ENCODE peak calls at places on chromosomes 13 and 19, in seven cellular contexts. B is CD8-positive, alpha-beta memory T cell; R is tibial artery; V is lower lobe of right lung; A is A673; G is uterus; D is hepatocyte. W is an unnamed sample.
A peak's percentile ranks its signal among the peaks of the same experiment; 100 is the strongest.

GRCh38 chr13:44497801-44498200 is 78.3 kb downstream of the TSC22D1 start:
- DNase-seq in R (no peak), G (no peak), D (no peak), A (no peak), B (no peak), V (no peak), W (no peak)

GRCh38 chr13:53411443-53411842 is 382.8 kb downstream of the OLFM4 start:
- DNase-seq in G (no peak), R (no peak), V (no peak), B (no peak), D (no peak), A (no peak), W (no peak)

GRCh38 chr19:38718747-38719543 is 25.3 kb downstream of the CAPN12 start:
- DNase-seq in B (no peak), V (peak; percentile 67), G (peak; percentile 63), R (peak; percentile 96), A (no peak), D (no peak), W (no peak)

GRCh38 chr19:33386361-33386858 is 12.9 kb downstream of the CEBPG start:
- DNase-seq in D (no peak), A (no peak), B (no peak), V (no peak), R (no peak), G (no peak), W (no peak)

GRCh38 chr13:74026753-74027152 is 107.5 kb downstream of the KLF12 start:
- DNase-seq in V (no peak), R (no peak), A (peak; percentile 25), D (peak; percentile 32), B (peak; percentile 69), G (no peak), W (peak; percentile 77)

GRCh38 chr19:3039125-3039524 is 10.0 kb upstream of the TLE2 start:
- DNase-seq in D (no peak), A (no peak), G (no peak), B (no peak), R (no peak), V (no peak), W (no peak)

GRCh38 chr19:49615861-49616260 is 24.1 kb downstream of the RRAS start:
- DNase-seq in R (no peak), G (no peak), B (no peak), V (no peak), D (no peak), A (no peak), W (no peak)

GRCh38 chr19:40703029-40703755 is 12.7 kb upstream of the NUMBL start:
- DNase-seq in G (no peak), V (no peak), A (no peak), R (no peak), D (no peak), B (no peak), W (no peak)

GRCh38 chr19:38331728-38332127 is 3.9 kb upstream of the CATSPERG start:
- DNase-seq in B (no peak), R (no peak), D (no peak), A (no peak), V (no peak), G (no peak), W (no peak)

GRCh38 chr13:30818323-30818960 is 83.1 kb downstream of the ALOX5AP start:
- DNase-seq in A (no peak), B (no peak), V (no peak), R (peak; percentile 85), D (peak; percentile 64), G (peak; percentile 76), W (no peak)

GRCh38 chr13:111526922-111527321 is 206.5 kb downstream of the TEX29 start:
- DNase-seq in V (peak; percentile 23), D (no peak), B (no peak), A (no peak), G (no peak), R (no peak), W (no peak)

GRCh38 chr19:18476507-18477041 is 38.6 kb upstream of the ISYNA1 start:
- DNase-seq in V (no peak), B (no peak), D (no peak), A (no peak), R (no peak), G (no peak), W (no peak)

GRCh38 chr19:36547001-36547732 is 19.1 kb upstream of the ZNF260 start:
- DNase-seq in G (no peak), D (no peak), A (peak; percentile 3), R (no peak), B (no peak), V (no peak), W (no peak)

GRCh38 chr13:46278474-46278873 is 66.7 kb downstream of the LRRC63 start:
- DNase-seq in V (no peak), G (no peak), D (peak; percentile 62), R (no peak), B (no peak), A (no peak), W (no peak)

GRCh38 chr13:112775791-112776279 is 86.0 kb downstream of the ATP11A start:
- DNase-seq in B (no peak), G (no peak), D (no peak), R (peak; percentile 44), A (no peak), V (peak; percentile 44), W (no peak)

GRCh38 chr19:3095375-3096191 is 1.4 kb downstream of the GNA11 start:
- DNase-seq in R (no peak), A (no peak), G (no peak), B (peak; percentile 45), D (peak; percentile 64), V (no peak), W (peak; percentile 55)

GRCh38 chr13:79647518-79647917 is 166.6 kb downstream of the NDFIP2 start:
- DNase-seq in D (peak; percentile 63), R (no peak), B (no peak), G (no peak), V (no peak), A (no peak), W (no peak)

GRCh38 chr13:28499579-28499978 is 4.7 kb upstream of the FLT1 start:
- DNase-seq in G (no peak), B (no peak), D (no peak), R (no peak), A (peak; percentile 36), V (no peak), W (no peak)

GRCh38 chr19:18649371-18650047 is 12.7 kb downstream of the KLHL26 start:
- DNase-seq in A (no peak), V (peak; percentile 70), G (peak; percentile 76), B (no peak), R (peak; percentile 92), D (peak; percentile 39), W (no peak)

DNA sequence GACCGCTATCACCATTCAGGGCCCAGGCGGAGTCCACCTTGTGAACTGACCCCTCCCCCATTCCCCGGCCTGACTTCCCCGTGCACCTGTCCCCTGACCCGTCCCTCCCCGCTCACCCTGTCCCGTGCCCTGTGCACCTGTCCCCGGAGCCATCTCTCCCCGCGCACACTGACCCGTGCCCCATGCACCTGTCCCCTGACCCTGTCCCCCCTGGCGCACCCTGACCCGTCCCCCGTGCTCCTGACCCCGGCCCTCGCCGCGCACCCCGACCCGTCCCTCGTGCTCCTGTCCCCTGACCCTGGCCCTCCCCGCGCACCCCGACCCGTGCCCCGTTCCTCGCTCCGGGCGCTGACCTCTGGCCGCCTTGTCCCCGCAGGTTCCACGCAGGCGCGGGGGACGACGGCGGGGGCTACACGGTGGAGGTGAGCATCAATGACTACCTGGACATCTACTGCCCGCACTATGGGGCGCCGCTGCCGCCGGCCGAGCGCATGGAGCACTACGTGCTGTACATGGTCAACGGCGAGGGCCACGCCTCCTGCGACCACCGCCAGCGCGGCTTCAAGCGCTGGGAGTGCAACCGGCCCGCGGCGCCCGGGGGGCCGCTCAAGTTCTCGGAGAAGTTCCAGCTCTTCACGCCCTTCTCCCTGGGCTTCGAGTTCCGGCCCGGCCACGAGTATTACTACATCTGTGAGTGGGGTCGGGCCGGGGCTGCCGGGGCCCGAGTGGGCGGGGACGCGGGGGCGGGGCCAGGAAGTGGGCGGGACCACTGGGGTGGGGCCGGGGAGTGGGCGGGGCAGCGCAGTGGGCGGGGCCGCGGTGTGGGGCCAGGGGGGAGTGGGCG is 9.7 kb downstream of the EFNA2 start:
- DNase-seq in D (no peak), A (peak; percentile 52), B (no peak), R (no peak), V (no peak), G (no peak), W (peak; percentile 47)
- H3K27me3 ChIP-seq in D (no peaks in the 10 kb centered on the region), A (no peaks in the 10 kb centered on the region), B (peaks cover 14% of the 10 kb centered on the region), R (peaks cover 83% of the 10 kb centered on the region), V (peaks cover 71% of the 10 kb centered on the region), G (peaks cover 19% of the 10 kb centered on the region), W (peaks cover 13% of the 10 kb centered on the region)

GRCh38 chr19:1243768-1244692 is 2.5 kb downstream of the ATP5F1D start:
- DNase-seq in V (peak; percentile 91), D (peak; percentile 93), R (peak; percentile 94), B (peak; percentile 84), A (peak; percentile 94), G (peak; percentile 89), W (peak; percentile 81)
- H3K4me3 ChIP-seq in V (peak overlapping the region; percentile 42), D (no peak overlapping the region), R (peak overlapping the region; percentile 32), B (no peak overlapping the region), A (peak overlapping the region; percentile 11), G (no peak overlapping the region), W (no peak overlapping the region)

GRCh38 chr13:89214115-89214514 is 1542.9 kb downstream of the SLITRK5 start:
- DNase-seq in A (no peak), B (no peak), D (no peak), G (no peak), R (no peak), V (no peak), W (no peak)
- H3K27me3 ChIP-seq in A (no peaks in the 10 kb centered on the region), B (no peaks in the 10 kb centered on the region), D (no peaks in the 10 kb centered on the region), G (peaks cover 3% of the 10 kb centered on the region), R (no peaks in the 10 kb centered on the region), V (no peaks in the 10 kb centered on the region), W (no peaks in the 10 kb centered on the region)

GRCh38 chr19:12093777-12094176 is 29.2 kb downstream of the ZNF844 start:
- DNase-seq in G (no peak), B (no peak), D (no peak), V (no peak), R (no peak), A (no peak), W (no peak)

GRCh38 chr19:12090807-12091206 is 26.3 kb downstream of the ZNF844 start:
- DNase-seq in G (peak; percentile 39), V (peak; percentile 71), D (peak; percentile 68), B (peak; percentile 30), R (peak; percentile 83), A (peak; percentile 83), W (peak; percentile 62)

GRCh38 chr19:12092065-12092867 is 27.7 kb downstream of the ZNF844 start:
- DNase-seq in D (peak; percentile 89), B (peak; percentile 11), G (peak; percentile 77), A (peak; percentile 97), R (peak; percentile 93), V (peak; percentile 92), W (peak; percentile 46)

GRCh38 chr19:12098040-12098439 is 33.5 kb downstream of the ZNF844 start:
- DNase-seq in V (no peak), R (no peak), G (no peak), A (no peak), B (no peak), D (no peak), W (no peak)

DNA sequence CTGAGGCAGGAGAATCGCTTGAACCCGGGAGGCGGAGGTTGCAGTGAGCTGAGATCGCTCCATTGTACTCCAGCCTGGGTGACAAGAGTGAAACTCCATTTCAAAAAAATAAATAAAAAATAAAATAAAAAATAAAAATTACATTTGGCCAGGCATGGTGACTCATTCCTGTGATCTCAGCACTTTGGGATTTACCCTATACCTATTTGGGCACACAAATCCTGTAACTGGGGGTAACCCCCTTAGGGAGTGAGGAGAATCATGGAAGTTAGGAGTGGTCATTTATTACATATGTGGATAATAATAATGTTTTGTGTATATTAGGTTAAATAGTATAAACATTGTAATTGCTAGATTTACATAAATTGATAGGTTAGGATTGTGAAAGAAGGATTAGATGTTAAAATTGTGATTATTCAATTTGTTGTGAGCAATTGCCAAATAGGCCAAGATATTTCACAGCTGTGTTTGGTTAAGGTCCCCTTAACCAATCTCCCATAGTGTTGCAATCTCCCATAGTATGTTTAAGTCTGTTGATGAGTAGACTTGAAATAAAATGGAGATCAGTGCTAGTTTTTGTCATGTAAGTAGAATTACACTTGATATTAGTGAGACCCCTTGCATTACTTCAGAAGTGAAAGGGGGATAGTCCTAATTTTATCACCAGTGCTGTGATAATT is 30.7 kb downstream of the ZNF844 start:
- DNase-seq in V (no peak), R (no peak), A (no peak), D (no peak), G (no peak), B (no peak), W (no peak)
- H3K4me3 ChIP-seq in V (no peak overlapping the region), R (no peak overlapping the region), A (no peak overlapping the region), D (peak overlapping the region; percentile 4), G (no peak overlapping the region), B (no peak overlapping the region), W (no peak overlapping the region)

W was measured in CD8-positive, alpha-beta T cell.